ENCODE peak calls at places on chromosomes 1 and 21, in four cellular contexts. M is uterus, N is Peyer's patch, S is AG04450. F is an unnamed sample.

GRCh38 chr1:85581138-85581801 is 709 bp downstream of the CCN1 start:
- DNase-seq in M (peak; percentile 79), N (peak; percentile 77), S (peak; percentile 52), F (peak; percentile 54)

GRCh38 chr1:64703600-64703999 is 41.3 kb upstream of the RAVER2 start:
- DNase-seq in M (no peak), N (no peak), S (no peak), F (no peak)

GRCh38 chr1:154877370-154877974 is 7.4 kb upstream of the KCNN3 start:
- DNase-seq in M (no peak), N (peak; percentile 57), S (no peak), F (no peak)

GRCh38 chr1:3359346-3360157 is 94.9 kb upstream of the ARHGEF16 start:
- DNase-seq in M (no peak), N (no peak), S (no peak), F (no peak)

GRCh38 chr21:31592501-31592900 is 67.0 kb upstream of the SOD1 start:
- DNase-seq in M (no peak), N (no peak), S (no peak), F (no peak)

GRCh38 chr1:9842781-9843575 is 19.2 kb upstream of the CLSTN1 start:
- DNase-seq in M (no peak), N (peak; percentile 68), S (no peak), F (no peak)

GRCh38 chr1:232519186-232519585 is 110.7 kb downstream of the SIPA1L2 start:
- DNase-seq in M (no peak), N (no peak), S (no peak), F (no peak)

GRCh38 chr1:231192620-231193163 is 30.8 kb downstream of the TRIM67 start:
- DNase-seq in M (peak; percentile 54), N (peak; percentile 45), S (no peak), F (no peak)

GRCh38 chr1:21247892-21248715 is 42.2 kb downstream of the ECE1 start:
- DNase-seq in M (no peak), N (no peak), S (no peak), F (no peak)

GRCh38 chr1:28755701-28756100 is 19.0 kb downstream of the YTHDF2 start:
- DNase-seq in M (no peak), N (no peak), S (no peak), F (no peak)

GRCh38 chr1:153629971-153630370 is 1.7 kb downstream of the S100A1 start:
- DNase-seq in M (no peak), N (no peak), S (no peak), F (no peak)

GRCh38 chr1:34378968-34379729 is 202.4 kb downstream of the C1orf94 start:
- DNase-seq in M (no peak), N (no peak), S (no peak), F (no peak)

GRCh38 chr1:8020032-8020431 is 6.1 kb downstream of the ERRFI1 start:
- DNase-seq in M (no peak), N (peak; percentile 56), S (no peak), F (no peak)

GRCh38 chr1:54081306-54082270 is 28.2 kb downstream of the TCEANC2 start:
- DNase-seq in M (peak; percentile 40), N (peak; percentile 86), S (peak; percentile 23), F (peak; percentile 37)

GRCh38 chr1:84370831-84371394 is 27.4 kb upstream of the DNASE2B start:
- DNase-seq in M (no peak), N (no peak), S (no peak), F (no peak)

GRCh38 chr21:43034098-43034497 is 41.5 kb downstream of the CBS start:
- DNase-seq in M (no peak), N (no peak), S (no peak), F (no peak)

GRCh38 chr1:2330035-2330434 is 61.3 kb downstream of the MORN1 start:
- DNase-seq in M (no peak), N (no peak), S (no peak), F (no peak)

GRCh38 chr1:228369608-228370438 is 36.8 kb downstream of the TRIM11 start:
- DNase-seq in M (no peak), N (no peak), S (no peak), F (peak; percentile 65)

GRCh38 chr1:228810855-228811654 is 75.8 kb downstream of the RHOU start:
- DNase-seq in M (peak; percentile 49), N (peak; percentile 53), S (no peak), F (no peak)

GRCh38 chr1:174726880-174727585 is 272.7 kb upstream of the CACYBP start:
- DNase-seq in M (no peak), N (no peak), S (no peak), F (no peak)

GRCh38 chr1:223733898-223734852 is 21.8 kb downstream of the CAPN2 start:
- DNase-seq in M (no peak), N (no peak), S (no peak), F (no peak)

GRCh38 chr1:99808391-99809115 is 41.6 kb upstream of the AGL start:
- DNase-seq in M (peak; percentile 71), N (no peak), S (peak; percentile 91), F (no peak)

GRCh38 chr1:18557621-18558465 is 72.8 kb upstream of the PAX7 start:
- DNase-seq in M (no peak), N (no peak), S (no peak), F (no peak)

GRCh38 chr1:213416461-213417224 is 365.6 kb downstream of the RPS6KC1 start:
- DNase-seq in M (no peak), N (no peak), S (no peak), F (no peak)

DNA sequence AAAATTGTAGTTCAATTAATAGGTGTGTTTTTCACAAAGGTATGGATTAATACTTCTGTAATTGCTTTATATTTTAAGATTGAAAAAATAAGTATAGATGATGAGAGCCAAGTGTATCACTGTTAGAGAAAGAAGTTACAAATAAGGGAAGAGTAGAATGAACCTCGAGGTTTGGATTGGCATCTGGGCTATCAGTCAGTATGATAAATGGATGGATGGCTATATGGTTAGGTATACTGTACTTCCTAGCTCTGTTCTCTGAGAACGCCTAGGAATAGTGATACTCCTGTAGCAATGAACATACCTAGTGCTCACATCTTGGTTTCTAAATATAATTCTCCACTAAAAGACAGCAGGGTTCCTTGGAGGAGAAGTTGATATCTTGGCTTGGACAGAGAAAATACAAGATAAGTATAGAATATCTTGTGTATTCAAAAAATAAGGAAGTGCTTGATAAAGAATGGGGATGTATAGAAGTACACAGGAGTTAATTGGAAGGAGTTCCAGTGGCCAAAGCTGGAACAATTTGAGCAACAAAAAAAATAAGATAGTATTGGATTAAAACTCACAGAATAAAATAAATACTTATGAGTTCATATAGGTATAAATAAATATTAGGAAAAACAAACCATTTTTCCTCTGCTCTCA is 12.4 kb downstream of the IPO9 start:
- DNase-seq in M (no peak), N (no peak), S (no peak), F (no peak)
- H3K27ac ChIP-seq in M (no peak overlapping the region), N (no peak overlapping the region), S (no peak overlapping the region), F (no peak overlapping the region)

GRCh38 chr1:196609114-196609737 is 986 bp upstream of the KCNT2 start:
- DNase-seq in M (no peak), N (no peak), S (no peak), F (no peak)

GRCh38 chr1:196611873-196612272 is 3.6 kb upstream of the KCNT2 start:
- DNase-seq in M (no peak), N (no peak), S (no peak), F (no peak)

GRCh38 chr1:196603651-196604050 is 4.6 kb downstream of the KCNT2 start:
- DNase-seq in M (no peak), N (no peak), S (no peak), F (no peak)

GRCh38 chr1:196607940-196608339 is 300 bp downstream of the KCNT2 start:
- DNase-seq in M (no peak), N (no peak), S (no peak), F (no peak)

GRCh38 chr1:196608401-196609113 is at the start of gene KCNT2:
- DNase-seq in M (peak; percentile 26), N (peak; percentile 58), S (peak; percentile 4), F (peak; percentile 79)
- H3K4me3 ChIP-seq in M (peak within 1 kb of the TSS; percentile 30), N (peak within 1 kb of the TSS; percentile 54), S (peak within 1 kb of the TSS; percentile 76), F (peak within 1 kb of the TSS; percentile 56)

GRCh38 chr1:150256193-150256548 is 1.4 kb upstream of the CA14 start:
- DNase-seq in M (no peak), N (no peak), S (no peak), F (no peak)

GRCh38 chr1:150258275-150258666 is 697 bp downstream of the CA14 start:
- DNase-seq in M (no peak), N (no peak), S (no peak), F (no peak)

GRCh38 chr1:150257624-150258274 is at the start of gene CA14:
- DNase-seq in M (no peak), N (no peak), S (no peak), F (no peak)

GRCh38 chr1:150259217-150259616 is 1.6 kb downstream of the CA14 start:
- DNase-seq in M (no peak), N (no peak), S (no peak), F (no peak)

DNA sequence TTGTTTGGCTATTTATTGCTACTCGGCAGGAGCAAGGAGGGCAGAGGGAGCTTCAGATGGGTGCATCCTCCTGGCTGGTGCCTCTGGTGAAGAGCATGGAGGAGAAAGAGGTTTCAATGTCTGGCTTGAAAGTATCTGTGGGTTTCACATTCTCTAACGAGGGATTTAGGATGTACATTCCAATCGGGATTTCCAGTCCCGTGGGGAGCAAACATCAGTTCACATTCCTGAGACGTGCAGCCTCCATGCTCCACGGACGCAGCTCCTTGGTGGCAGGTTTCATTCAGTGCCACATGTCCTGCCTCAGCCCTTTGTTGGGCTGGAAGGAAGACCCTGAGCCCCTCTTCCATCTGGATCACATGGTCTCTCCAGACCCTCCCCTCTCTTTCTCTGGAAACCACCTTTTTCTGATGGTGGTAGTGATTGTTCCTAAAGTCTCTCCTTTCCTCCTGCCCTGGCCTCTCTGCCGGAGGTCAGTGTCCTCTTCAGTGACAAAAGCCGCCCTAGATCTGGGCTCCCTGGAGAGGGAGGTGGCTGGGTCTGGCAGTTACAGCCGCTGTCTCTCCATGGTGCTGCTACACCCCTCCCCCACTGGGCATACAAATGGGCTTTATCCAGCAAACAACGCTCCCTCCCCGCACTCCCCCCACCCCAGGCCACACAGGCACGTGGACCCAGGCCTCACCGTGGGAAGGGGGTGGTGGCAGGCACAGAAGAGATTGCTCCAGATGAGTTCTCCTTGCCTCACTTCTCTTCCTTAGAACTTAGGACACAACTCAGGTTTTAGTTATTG is 829 bp upstream of the CA14 start:
- DNase-seq in M (no peak), N (no peak), S (no peak), F (no peak)
- H3K27ac ChIP-seq in M (peak overlapping the region; percentile 67), N (no peak overlapping the region), S (no peak overlapping the region), F (no peak overlapping the region)

DNA sequence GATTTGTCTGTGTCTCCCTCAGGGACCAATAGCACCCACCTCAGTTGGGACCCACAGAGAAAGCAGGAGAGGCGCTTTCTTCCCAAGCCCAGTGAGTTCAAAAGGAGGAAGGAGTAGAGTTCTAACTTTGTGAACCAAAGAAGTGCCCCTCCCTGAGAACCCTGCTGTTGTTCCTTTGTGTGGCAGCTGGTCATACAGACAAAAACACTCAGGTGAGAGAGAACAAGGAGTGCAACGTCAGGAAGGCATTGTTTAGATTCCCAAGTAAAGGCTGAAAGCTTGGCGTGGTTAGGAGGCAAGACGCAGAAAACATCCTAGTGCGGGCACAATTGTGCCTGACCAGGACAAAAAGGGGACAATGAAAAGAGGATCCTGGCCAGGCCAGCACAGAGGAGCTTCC is 654.6 kb downstream of the KIF26B start:
- DNase-seq in M (no peak), N (no peak), S (no peak), F (no peak)
- H3K4me3 ChIP-seq in M (no peak overlapping the region), N (no peak overlapping the region), S (no peak overlapping the region), F (no peak overlapping the region)

F was measured in tibial artery.